ENCODE peak calls at places on chromosomes 6 and 20, in eight cellular contexts. M is Peyer's patch, N is heart left ventricle, V is GM12865, Q is Calu3, I is body of pancreas, Y is BE2C, S is lower leg skin. H is an unnamed sample.

GRCh38 chr20:48128436-48128835 is 343.2 kb upstream of the SULF2 start:
- DNase-seq in M (no peak), N (no peak), V (no peak), Q (no peak), I (no peak), Y (no peak), S (no peak), H (no peak)

GRCh38 chr6:43405354-43405753 is 22.0 kb upstream of the ABCC10 start:
- DNase-seq in M (no peak), N (no peak), V (no peak), Q (no peak), I (no peak), Y (no peak), S (no peak), H (no peak)

GRCh38 chr6:31723245-31723979 is at the start of gene MPIG6B:
- DNase-seq in M (no peak), N (no peak), V (no peak), Q (no peak), I (no peak), Y (peak; percentile 36), S (no peak), H (no peak)

GRCh38 chr20:62369508-62370114 is 2.5 kb upstream of the LAMA5 start:
- DNase-seq in M (no peak), N (no peak), V (no peak), Q (no peak), I (no peak), Y (no peak), S (no peak), H (no peak)

GRCh38 chr6:9405369-9405768 is 970.0 kb upstream of the SLC35B3 start:
- DNase-seq in M (no peak), N (no peak), V (no peak), Q (peak; percentile 37), I (no peak), Y (no peak), S (no peak), H (no peak)

GRCh38 chr6:85436939-85437495 is 12.9 kb upstream of the NT5E start:
- DNase-seq in M (no peak), N (no peak), V (no peak), Q (no peak), I (no peak), Y (no peak), S (no peak), H (no peak)

GRCh38 chr20:10984899-10985298 is 311.1 kb upstream of the JAG1 start:
- DNase-seq in M (no peak), N (no peak), V (no peak), Q (no peak), I (no peak), Y (no peak), S (no peak), H (no peak)

GRCh38 chr6:105606871-105607421 is 204.1 kb upstream of the PREP start:
- DNase-seq in M (no peak), N (no peak), V (no peak), Q (no peak), I (no peak), Y (no peak), S (no peak), H (no peak)

GRCh38 chr6:84618836-84619235 is 145.6 kb downstream of the TBX18 start:
- DNase-seq in M (no peak), N (no peak), V (no peak), Q (no peak), I (no peak), Y (peak; percentile 63), S (no peak), H (no peak)

GRCh38 chr6:101439790-101440189 is 46.3 kb downstream of the GRIK2 start:
- DNase-seq in M (no peak), N (no peak), V (no peak), Q (no peak), I (no peak), Y (no peak), S (no peak), H (no peak)

GRCh38 chr20:35326021-35326731 is 34.0 kb upstream of the FAM83C start:
- DNase-seq in M (no peak), N (no peak), V (no peak), Q (no peak), I (no peak), Y (no peak), S (no peak), H (peak; percentile 38)

GRCh38 chr6:51019785-51020184 is 201.1 kb downstream of the TFAP2B start:
- DNase-seq in M (no peak), N (no peak), V (no peak), Q (no peak), I (no peak), Y (peak; percentile 14), S (no peak), H (no peak)

GRCh38 chr6:82750570-82750969 is 315.1 kb downstream of the UBE3D start:
- DNase-seq in M (no peak), N (no peak), V (no peak), Q (no peak), I (no peak), Y (no peak), S (no peak), H (no peak)

GRCh38 chr6:146859795-146860495 is 261.2 kb downstream of the ADGB start:
- DNase-seq in M (no peak), N (no peak), V (no peak), Q (no peak), I (no peak), Y (no peak), S (no peak), H (no peak)

GRCh38 chr6:100230976-100231316 is 233.8 kb downstream of the SIM1 start:
- DNase-seq in M (no peak), N (no peak), V (no peak), Q (no peak), I (no peak), Y (no peak), S (no peak), H (no peak)

GRCh38 chr20:17835941-17836861 is 132.4 kb downstream of the SNX5 start:
- DNase-seq in M (no peak), N (peak; percentile 85), V (no peak), Q (no peak), I (peak; percentile 45), Y (no peak), S (peak; percentile 90), H (no peak)

GRCh38 chr20:64203037-64203777 is 39.0 kb downstream of the MYT1 start:
- DNase-seq in M (no peak), N (no peak), V (no peak), Q (no peak), I (no peak), Y (peak; percentile 35), S (no peak), H (no peak)

GRCh38 chr20:20457392-20458126 is 89.7 kb downstream of the INSM1 start:
- DNase-seq in M (no peak), N (no peak), V (no peak), Q (no peak), I (peak; percentile 46), Y (no peak), S (no peak), H (no peak)

GRCh38 chr6:15677822-15678221 is 15.0 kb upstream of the DTNBP1 start:
- DNase-seq in M (no peak), N (no peak), V (peak; percentile 44), Q (no peak), I (no peak), Y (peak; percentile 11), S (no peak), H (no peak)

GRCh38 chr6:47631248-47632196 is 66.9 kb upstream of the ADGRF4 start:
- DNase-seq in M (no peak), N (no peak), V (peak; percentile 63), Q (no peak), I (peak; percentile 8), Y (no peak), S (no peak), H (peak; percentile 37)

GRCh38 chr6:139927236-139927635 is 552.8 kb upstream of the CITED2 start:
- DNase-seq in M (no peak), N (no peak), V (no peak), Q (no peak), I (no peak), Y (no peak), S (no peak), H (peak; percentile 27)

GRCh38 chr6:135750081-135750480 is 101.4 kb upstream of the PDE7B start:
- DNase-seq in M (no peak), N (no peak), V (no peak), Q (no peak), I (no peak), Y (no peak), S (no peak), H (no peak)

GRCh38 chr6:1348675-1349074 is 36.8 kb downstream of the FOXQ1 start:
- DNase-seq in M (no peak), N (peak; percentile 47), V (no peak), Q (no peak), I (no peak), Y (no peak), S (no peak), H (no peak)

GRCh38 chr6:1127597-1128288 is 184.2 kb upstream of the FOXQ1 start:
- DNase-seq in M (no peak), N (no peak), V (no peak), Q (no peak), I (no peak), Y (no peak), S (no peak), H (no peak)

GRCh38 chr20:59718071-59718470 is 113.7 kb downstream of the PHACTR3 start:
- DNase-seq in M (no peak), N (no peak), V (no peak), Q (no peak), I (no peak), Y (no peak), S (no peak), H (no peak)

GRCh38 chr6:144714031-144714732 is 429.0 kb downstream of the UTRN start:
- DNase-seq in M (no peak), N (no peak), V (no peak), Q (no peak), I (no peak), Y (no peak), S (no peak), H (no peak)
- TF ChIP-seq CTCF in M (no peak), N (no peak), V (no peak), Q (no peak), I (no peak), Y (no peak), S (no peak), H (no peak)

GRCh38 chr6:87968435-87969278 is 79.0 kb upstream of the SPACA1 start:
- DNase-seq in M (peak; percentile 34), N (no peak), V (peak; percentile 45), Q (peak; percentile 29), I (peak; percentile 12), Y (no peak), S (no peak), H (peak; percentile 13)
- TF ChIP-seq CTCF in M (no peak), N (no peak), V (no peak), Q (no peak), I (no peak), Y (no peak), S (no peak), H (no peak)

DNA sequence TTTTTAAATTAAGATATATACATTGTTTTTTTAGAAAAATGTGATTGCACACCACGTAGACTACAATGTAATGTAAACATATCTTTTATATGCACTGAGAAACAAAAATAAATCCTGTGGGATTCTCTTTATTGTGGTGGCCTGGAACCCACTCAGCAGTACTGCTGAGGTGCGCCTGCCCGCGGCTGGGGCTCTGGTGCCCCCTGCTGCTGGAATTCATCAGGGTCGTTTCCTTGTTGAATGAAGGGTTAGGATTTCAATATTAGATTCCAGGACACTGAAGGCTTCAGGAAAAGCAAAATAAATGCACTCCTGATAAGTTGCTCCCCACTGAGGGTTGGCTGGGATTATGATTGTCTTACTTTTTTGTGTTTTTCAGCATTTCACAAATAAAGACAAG is 175.8 kb upstream of the GGTLC1 start:
- DNase-seq in M (no peak), N (no peak), V (peak; percentile 8), Q (peak; percentile 6), I (peak; percentile 30), Y (peak; percentile 33), S (no peak), H (no peak)
- TF ChIP-seq CTCF in M (no peak), N (peak; percentile 19), V (peak; percentile 23), Q (no peak), I (no peak), Y (peak; percentile 62), S (no peak), H (peak; percentile 25)

GRCh38 chr6:3376888-3377535 is 79.8 kb downstream of the SLC22A23 start:
- DNase-seq in M (no peak), N (no peak), V (no peak), Q (no peak), I (no peak), Y (no peak), S (no peak), H (no peak)
- TF ChIP-seq CTCF in M (no peak), N (no peak), V (no peak), Q (no peak), I (no peak), Y (no peak), S (no peak), H (no peak)

H was measured in GM10248.